ENCODE peak calls at places on chromosomes 1 and 21, in five cellular contexts. B is GM10248, S is heart left ventricle, O is hepatocyte, U is foreskin fibroblast. C is an unnamed sample.

GRCh38 chr1:59880735-59881134 is 45.8 kb downstream of the CYP2J2 start:
- DNase-seq in B (no peak), S (peak; percentile 40), O (no peak), U (peak; percentile 18), C (peak; percentile 23)

GRCh38 chr1:223731076-223731770 is 18.9 kb downstream of the CAPN2 start:
- DNase-seq in B (no peak), S (peak; percentile 86), O (peak; percentile 78), U (no peak), C (peak; percentile 50)

GRCh38 chr21:32457360-32457840 is 44.9 kb downstream of the EVA1C start:
- DNase-seq in B (no peak), S (peak; percentile 61), O (peak; percentile 53), U (no peak), C (peak; percentile 58)

GRCh38 chr1:106956721-106957120 is 99.8 kb upstream of the PRMT6 start:
- DNase-seq in B (no peak), S (no peak), O (no peak), U (peak; percentile 41), C (no peak)

GRCh38 chr1:93676424-93676823 is 5.2 kb downstream of the BCAR3 start:
- DNase-seq in B (no peak), S (peak; percentile 79), O (no peak), U (no peak), C (no peak)

GRCh38 chr1:77031101-77031662 is 163.9 kb downstream of the ST6GALNAC5 start:
- DNase-seq in B (no peak), S (no peak), O (peak; percentile 40), U (peak; percentile 28), C (no peak)

GRCh38 chr1:20028125-20028524 is 41.9 kb upstream of the PLA2G5 start:
- DNase-seq in B (no peak), S (peak; percentile 65), O (no peak), U (no peak), C (no peak)

GRCh38 chr1:170230323-170230722 is 84.6 kb downstream of the NTMT2 start:
- DNase-seq in B (no peak), S (no peak), O (no peak), U (no peak), C (no peak)

C was measured in adrenal gland.